ENCODE peak calls at places on chromosomes 4 and X, in four cellular contexts. L is suprapubic skin, X is uterus, Z is HFF-Myc. T is an unnamed sample.

GRCh38 chr4:71604785-71605184 is 179.1 kb downstream of the GC start:
- DNase-seq in Z (no peak), L (no peak), X (no peak), T (no peak)

GRCh38 chr4:3295837-3296624 is 3.2 kb downstream of the RGS12 start:
- DNase-seq in X (no peak), L (peak; percentile 57), Z (no peak), T (no peak)

GRCh38 chr4:142960134-142960533 is 114.0 kb upstream of the INPP4B start:
- DNase-seq in L (no peak), Z (no peak), X (no peak), T (no peak)

GRCh38 chr4:138305055-138305454 is 62.9 kb upstream of the SLC7A11 start:
- DNase-seq in L (no peak), X (no peak), Z (no peak), T (no peak)

GRCh38 chrX:51144828-51145442 is 187.7 kb upstream of the NUDT10 start:
- DNase-seq in X (no peak), Z (no peak), L (no peak), T (no peak)

GRCh38 chr4:74651198-74651597 is 143.1 kb downstream of the BTC start:
- DNase-seq in Z (no peak), X (no peak), L (no peak), T (no peak)

GRCh38 chr4:71941001-71941400 is 90.8 kb upstream of the NPFFR2 start:
- DNase-seq in Z (no peak), L (no peak), X (no peak), T (no peak)

GRCh38 chrX:103780701-103781402 is 4.2 kb downstream of the PLP1 start:
- DNase-seq in X (no peak), Z (no peak), L (no peak), T (no peak)

GRCh38 chr4:38820329-38821061 is 15.9 kb upstream of the TLR1 start:
- DNase-seq in Z (no peak), L (no peak), X (no peak), T (no peak)

GRCh38 chr4:122827899-122828601 is 1.4 kb downstream of the FGF2 start:
- DNase-seq in L (no peak), Z (no peak), X (peak; percentile 72), T (no peak)

GRCh38 chr4:77007358-77008230 is 58.0 kb downstream of the SEPTIN11 start:
- DNase-seq in Z (no peak), X (no peak), L (no peak), T (peak; percentile 64)

GRCh38 chr4:156228706-156229105 is 275.0 kb upstream of the CTSO start:
- DNase-seq in Z (no peak), X (no peak), L (no peak), T (no peak)

GRCh38 chrX:111006119-111006518 is 89.9 kb upstream of the PAK3 start:
- DNase-seq in L (no peak), X (no peak), Z (no peak), T (no peak)

GRCh38 chrX:79138658-79139241 is 5.7 kb upstream of the GPR174 start:
- DNase-seq in X (no peak), Z (no peak), L (no peak), T (no peak)
- H3K4me3 ChIP-seq in X (no peak overlapping the region), Z (no peak overlapping the region), L (no peak overlapping the region), T (no peak overlapping the region)

GRCh38 chrX:24151513-24151912 is 2.0 kb downstream of the ZFX start:
- DNase-seq in L (no peak), Z (no peak), X (no peak), T (no peak)

GRCh38 chrX:24154490-24155034 is 5.0 kb downstream of the ZFX start:
- DNase-seq in Z (no peak), X (no peak), L (no peak), T (no peak)

GRCh38 chrX:24153796-24154189 is 4.3 kb downstream of the ZFX start:
- DNase-seq in X (no peak), Z (no peak), L (no peak), T (no peak)

GRCh38 chrX:24156177-24156576 is 6.6 kb downstream of the ZFX start:
- DNase-seq in L (no peak), X (no peak), Z (no peak), T (no peak)

DNA sequence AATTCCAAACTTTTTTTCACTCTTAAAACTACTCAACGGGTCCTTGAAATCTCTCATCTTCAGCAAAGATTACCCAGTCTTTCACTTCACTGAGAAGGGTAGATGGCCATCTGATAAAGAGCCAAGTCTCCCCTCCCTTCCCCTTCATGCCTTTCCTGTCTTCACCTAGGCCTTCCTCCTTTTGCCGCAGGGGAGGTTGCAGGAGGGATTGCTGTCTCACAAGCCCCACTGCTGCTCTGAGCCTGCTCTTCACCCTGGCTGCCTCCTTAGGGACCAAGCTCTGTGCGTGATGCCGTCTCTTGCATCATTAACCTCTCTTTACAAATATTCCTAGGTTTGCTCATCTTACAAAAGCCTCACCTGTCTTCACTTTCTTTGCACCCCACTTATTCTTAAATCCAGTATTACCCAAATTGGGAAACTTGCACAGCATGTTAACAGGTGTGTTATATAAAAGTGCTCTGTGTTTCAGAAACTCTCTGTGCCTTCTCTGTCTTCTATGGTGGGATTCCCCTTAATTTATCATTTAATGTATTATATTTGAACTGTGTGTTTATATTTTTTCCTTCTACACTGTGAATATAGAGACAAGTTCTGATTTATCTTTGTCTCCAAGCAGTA is 3.8 kb downstream of the ZFX start:
- DNase-seq in X (no peak), Z (no peak), L (no peak), T (no peak)
- H3K4me3 ChIP-seq in X (no peak overlapping the region), Z (peak overlapping the region; percentile 11), L (no peak overlapping the region), T (no peak overlapping the region)

GRCh38 chr4:120923201-120923522 is 636 bp upstream of the PRDM5 start:
- DNase-seq in L (no peak), X (no peak), Z (no peak), T (no peak)
- H3K4me3 ChIP-seq in L (peak overlapping the region; percentile 70), X (peak overlapping the region; percentile 80), Z (peak overlapping the region; percentile 60), T (peak overlapping the region; percentile 69)

GRCh38 chr4:133151681-133152329 is 2.7 kb downstream of the PCDH10 start:
- DNase-seq in X (no peak), L (peak; percentile 72), Z (no peak), T (no peak)

GRCh38 chr4:133150643-133151300 is 1.7 kb downstream of the PCDH10 start:
- DNase-seq in Z (no peak), L (no peak), X (no peak), T (no peak)

GRCh38 chr4:133151301-133151680 is 2.2 kb downstream of the PCDH10 start:
- DNase-seq in X (no peak), Z (no peak), L (no peak), T (no peak)

GRCh38 chr4:133152801-133153526 is 3.9 kb downstream of the PCDH10 start:
- DNase-seq in X (no peak), L (peak; percentile 31), Z (no peak), T (no peak)

DNA sequence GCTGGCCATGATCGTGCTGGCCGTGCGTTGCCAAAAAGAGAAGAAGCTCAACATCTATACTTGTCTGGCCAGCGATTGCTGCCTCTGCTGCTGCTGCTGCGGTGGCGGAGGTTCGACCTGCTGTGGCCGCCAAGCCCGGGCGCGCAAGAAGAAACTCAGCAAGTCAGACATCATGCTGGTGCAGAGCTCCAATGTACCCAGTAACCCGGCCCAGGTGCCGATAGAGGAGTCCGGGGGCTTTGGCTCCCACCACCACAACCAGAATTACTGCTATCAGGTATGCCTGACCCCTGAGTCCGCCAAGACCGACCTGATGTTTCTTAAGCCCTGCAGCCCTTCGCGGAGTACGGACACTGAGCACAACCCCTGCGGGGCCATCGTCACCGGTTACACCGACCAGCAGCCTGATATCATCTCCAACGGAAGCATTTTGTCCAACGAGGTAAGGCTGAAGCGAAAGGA is 3.3 kb downstream of the PCDH10 start:
- DNase-seq in Z (no peak), X (no peak), L (peak; percentile 66), T (no peak)
- H3K4me3 ChIP-seq in Z (no peak overlapping the region), X (peak overlapping the region; percentile 43), L (peak overlapping the region; percentile 47), T (peak overlapping the region; percentile 66)

DNA sequence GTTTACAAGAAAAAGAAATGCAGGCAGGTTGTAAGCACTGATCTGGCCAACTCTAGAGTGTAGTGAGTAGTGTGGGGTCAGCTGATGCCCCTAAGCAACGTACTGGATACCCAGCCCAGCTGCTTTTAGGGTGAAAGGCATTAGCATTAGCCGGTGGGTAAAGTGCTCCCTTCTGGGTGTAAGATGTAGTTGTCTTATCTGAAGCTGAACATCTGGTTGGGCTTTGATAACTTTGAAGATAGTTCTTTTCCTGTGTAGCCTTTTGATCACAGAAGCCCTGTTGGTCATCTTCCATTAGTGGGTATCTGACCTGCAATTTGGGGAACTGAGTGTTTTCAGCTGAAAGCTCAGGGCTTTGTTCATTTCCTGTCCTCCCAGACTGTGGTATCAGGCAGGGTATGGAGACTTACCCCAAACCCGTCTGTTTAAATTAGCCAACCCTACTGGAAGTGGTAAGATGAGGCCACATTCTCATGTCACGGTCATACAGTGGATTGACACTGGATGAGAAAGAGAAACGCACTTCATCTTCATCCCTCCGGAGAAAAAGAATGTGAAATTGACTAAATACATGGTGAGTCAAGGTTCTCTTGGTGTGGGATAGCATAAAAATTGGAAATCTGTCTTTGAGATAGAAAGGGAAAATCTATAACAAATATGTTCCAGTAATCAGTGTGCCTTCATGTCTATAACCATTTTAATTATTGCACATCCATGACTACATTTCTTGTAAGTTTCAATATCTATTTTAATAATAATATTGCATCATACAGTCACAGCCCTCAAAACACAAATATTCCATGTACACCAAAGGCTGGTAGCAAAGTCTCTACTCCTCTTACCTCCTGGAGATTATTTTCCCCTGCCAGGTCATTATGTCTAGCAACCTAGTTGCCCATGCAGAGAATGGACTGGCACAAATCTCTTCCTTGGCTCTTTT is 8.7 kb downstream of the RHOH start:
- DNase-seq in Z (no peak), L (no peak), X (no peak), T (no peak)
- H3K4me3 ChIP-seq in Z (no peak overlapping the region), L (no peak overlapping the region), X (no peak overlapping the region), T (no peak overlapping the region)